ENCODE peak calls at places on chromosomes 5 and 9, in nine cellular contexts. A is NCI-H1092 treated with DMSO at 0.1 percent for 48 hours; F is NCI-H2081; Y is left ventricle myocardium inferior; S is endothelial cell of umbilical vein; G is GM12891; N is stimulated activated CD4-positive, alpha-beta T cell treated with anti-CD3 and anti-CD28 coated beads, TNF-alpha, amount 100 ng/mL, for 4 hours; J is breast epithelium; L is NCI-H1930. X is an unnamed sample.

GRCh38 chr9:35598863-35599590 is 6.0 kb upstream of the TESK1 start:
- DNase-seq in F (no peak), S (no peak), A (no peak), J (no peak), L (no peak), N (no peak), G (no peak), Y (no peak), X (no peak)

GRCh38 chr9:92377904-92378303 is 26.5 kb downstream of the OGN start:
- DNase-seq in J (no peak), L (no peak), A (no peak), F (no peak), N (no peak), G (no peak), Y (no peak), S (no peak), X (no peak)

GRCh38 chr5:163658702-163659567 is 153.5 kb downstream of the MAT2B start:
- DNase-seq in N (no peak), L (no peak), J (no peak), G (no peak), Y (no peak), A (peak), S (no peak), F (peak), X (no peak)

GRCh38 chr9:95770653-95771131 is 104.8 kb upstream of the ERCC6L2 start:
- DNase-seq in Y (no peak), N (no peak), G (no peak), L (no peak), A (no peak), S (no peak), J (no peak), F (no peak), X (no peak)

GRCh38 chr5:92922231-92922967 is 658.6 kb downstream of the NR2F1-AS1 start:
- DNase-seq in Y (no peak), F (no peak), J (no peak), A (no peak), N (no peak), S (no peak), G (no peak), L (no peak), X (no peak)

GRCh38 chr9:87771251-87772006 is 45.5 kb downstream of the CTSL start:
- DNase-seq in N (no peak), S (no peak), A (no peak), G (no peak), L (no peak), Y (peak), J (no peak), F (no peak), X (no peak)

GRCh38 chr5:106380736-106381135 is 1290.0 kb downstream of the EFNA5 start:
- DNase-seq in L (no peak), A (no peak), Y (no peak), G (no peak), N (no peak), F (no peak), J (no peak), S (peak), X (no peak)

GRCh38 chr9:79362100-79363081 is 209.4 kb upstream of the TLE4 start:
- DNase-seq in L (peak), Y (no peak), A (peak), F (peak), S (peak), J (no peak), N (no peak), G (no peak), X (no peak)

GRCh38 chr5:107383414-107383813 is 287.3 kb downstream of the EFNA5 start:
- DNase-seq in S (no peak), A (no peak), L (no peak), Y (no peak), G (no peak), N (no peak), F (no peak), J (no peak), X (no peak)

GRCh38 chr5:160548949-160549665 is 127.5 kb downstream of the PTTG1 start:
- DNase-seq in J (no peak), N (no peak), L (no peak), S (no peak), F (no peak), A (no peak), G (no peak), Y (no peak), X (no peak)